ENCODE peak calls at places on chromosomes 4 and X, in ten cellular contexts. I is HT-29; Y is neural crest cell; F is tibial nerve; N is activated T-helper 9 cell treated with anti-CD3 and anti-CD28 coated beads, Interleukin-2, amount 50 U/mL, for 16 hours; D is GDM1; T is Caki2; U is foreskin fibroblast; Z is HuH-7.5; V is heart right ventricle. W is an unnamed sample.

GRCh38 chrX:51144828-51145442 is 187.7 kb upstream of the NUDT10 start:
- DNase-seq in I (peak; percentile 76), Y (peak; percentile 33), F (no peak), N (peak; percentile 1), D (no peak), T (peak; percentile 8), U (no peak), Z (peak; percentile 13), V (no peak), W (peak; percentile 14)

GRCh38 chrX:139112432-139112831 is 400.9 kb upstream of the FGF13 start:
- DNase-seq in I (no peak), Y (no peak), F (no peak), N (no peak), D (no peak), T (no peak), U (no peak), Z (no peak), V (no peak), W (no peak)

GRCh38 chr4:4694296-4694772 is 152.5 kb upstream of the STX18 start:
- DNase-seq in I (peak; percentile 2), Y (no peak), F (no peak), N (no peak), D (no peak), T (peak; percentile 29), U (no peak), Z (no peak), V (peak; percentile 33), W (no peak)

GRCh38 chr4:76830612-76831474 is 67.1 kb downstream of the SOWAHB start:
- DNase-seq in I (peak; percentile 97), Y (no peak), F (peak; percentile 28), N (no peak), D (no peak), T (peak; percentile 84), U (peak; percentile 82), Z (peak; percentile 15), V (no peak), W (no peak)

GRCh38 chr4:55397024-55397520 is 1.3 kb downstream of the TMEM165 start:
- DNase-seq in I (peak; percentile 59), Y (no peak), F (no peak), N (no peak), D (no peak), T (no peak), U (no peak), Z (no peak), V (no peak), W (no peak)

GRCh38 chr4:14168919-14169318 is 541.4 kb upstream of the BOD1L1 start:
- DNase-seq in I (peak; percentile 85), Y (no peak), F (peak; percentile 49), N (no peak), D (peak; percentile 28), T (peak; percentile 78), U (peak; percentile 94), Z (no peak), V (no peak), W (no peak)

GRCh38 chr4:57043304-57044251 is 64.9 kb downstream of the POLR2B start:
- DNase-seq in I (no peak), Y (no peak), F (peak; percentile 25), N (no peak), D (no peak), T (no peak), U (no peak), Z (no peak), V (no peak), W (no peak)

GRCh38 chr4:145388043-145388442 is 93.6 kb upstream of the SMAD1 start:
- DNase-seq in I (peak; percentile 3), Y (no peak), F (no peak), N (no peak), D (no peak), T (no peak), U (no peak), Z (no peak), V (no peak), W (no peak)

GRCh38 chr4:4182835-4183568 is 43.7 kb downstream of the OTOP1 start:
- DNase-seq in I (peak; percentile 21), Y (peak; percentile 57), F (no peak), N (no peak), D (no peak), T (no peak), U (no peak), Z (peak; percentile 26), V (no peak), W (peak; percentile 31)

GRCh38 chr4:90027565-90027964 is 99.6 kb upstream of the CCSER1 start:
- DNase-seq in I (no peak), Y (no peak), F (no peak), N (no peak), D (no peak), T (no peak), U (no peak), Z (no peak), V (no peak), W (peak; percentile 35)

GRCh38 chrX:116657071-116657470 is 194.3 kb upstream of the CT83 start:
- DNase-seq in I (peak; percentile 5), Y (no peak), F (no peak), N (no peak), D (no peak), T (no peak), U (no peak), Z (no peak), V (no peak), W (no peak)

GRCh38 chrX:21721175-21721574 is 36.7 kb downstream of the SMPX start:
- DNase-seq in I (no peak), Y (no peak), F (no peak), N (no peak), D (no peak), T (no peak), U (no peak), Z (no peak), V (no peak), W (no peak)

GRCh38 chrX:24805201-24805600 is 111.5 kb downstream of the POLA1 start:
- DNase-seq in I (no peak), Y (no peak), F (no peak), N (no peak), D (no peak), T (no peak), U (no peak), Z (no peak), V (no peak), W (no peak)

GRCh38 chrX:13051529-13052172 is 7.2 kb upstream of the FAM9C start:
- DNase-seq in I (no peak), Y (no peak), F (no peak), N (no peak), D (no peak), T (no peak), U (no peak), Z (no peak), V (peak; percentile 15), W (peak; percentile 41)

GRCh38 chr4:176333076-176333475 is 13.3 kb downstream of the SPCS3 start:
- DNase-seq in I (no peak), Y (no peak), F (no peak), N (no peak), D (peak; percentile 7), T (no peak), U (no peak), Z (no peak), V (no peak), W (no peak)

GRCh38 chrX:140524556-140524955 is 19.7 kb upstream of the SOX3 start:
- DNase-seq in I (no peak), Y (no peak), F (no peak), N (no peak), D (no peak), T (no peak), U (no peak), Z (no peak), V (no peak), W (no peak)

GRCh38 chr4:158841540-158841939 is 72.7 kb downstream of the FNIP2 start:
- DNase-seq in I (no peak), Y (no peak), F (no peak), N (no peak), D (no peak), T (no peak), U (no peak), Z (no peak), V (no peak), W (no peak)

GRCh38 chr4:184477201-184477999 is 3.0 kb upstream of the IRF2 start:
- DNase-seq in I (no peak), Y (no peak), F (no peak), N (no peak), D (no peak), T (no peak), U (peak; percentile 14), Z (no peak), V (no peak), W (no peak)

GRCh38 chr4:69038582-69038981 is 57.7 kb upstream of the UGT2B7 start:
- DNase-seq in I (peak; percentile 25), Y (no peak), F (no peak), N (no peak), D (no peak), T (no peak), U (peak; percentile 9), Z (no peak), V (no peak), W (no peak)

W was measured in GM20000.